ENCODE peak calls at places on chromosomes 3 and 15, in nine cellular contexts. F is GM10248, K is sigmoid colon, R is memory B cell, J is NCI-H1694 treated with DMSO at 0.1 percent for 48 hours, O is left ventricle myocardium inferior, X is amniotic stem cell, N is NCI-H2081, E is T-helper 9 cell. A is an unnamed sample.

GRCh38 chr15:40941528-40942336 is 11.5 kb upstream of the CHAC1 start:
- DNase-seq in F (peak; percentile 91), K (peak; percentile 86), R (peak; percentile 59), J (peak; percentile 16), O (peak; percentile 81), X (peak; percentile 53), N (peak; percentile 76), E (peak; percentile 57), A (peak; percentile 88)

GRCh38 chr15:40151991-40152390 is 8.9 kb upstream of the BUB1B start:
- DNase-seq in F (no peak), K (no peak), R (no peak), J (no peak), O (no peak), X (no peak), N (no peak), E (no peak), A (no peak)

GRCh38 chr15:72155021-72155621 is 36.9 kb downstream of the SENP8 start:
- DNase-seq in F (no peak), K (peak; percentile 83), R (no peak), J (no peak), O (peak; percentile 75), X (no peak), N (peak; percentile 41), E (no peak), A (no peak)

GRCh38 chr15:94293411-94294402 is 62.3 kb downstream of the MCTP2 start:
- DNase-seq in F (no peak), K (no peak), R (no peak), J (no peak), O (no peak), X (no peak), N (no peak), E (no peak), A (no peak)

GRCh38 chr15:61784734-61785133 is 275.5 kb downstream of the VPS13C start:
- DNase-seq in F (no peak), K (no peak), R (no peak), J (no peak), O (no peak), X (no peak), N (no peak), E (no peak), A (no peak)

GRCh38 chr15:75436861-75437260 is 14.6 kb downstream of the SIN3A start:
- DNase-seq in F (no peak), K (no peak), R (no peak), J (no peak), O (no peak), X (no peak), N (no peak), E (no peak), A (no peak)

GRCh38 chr3:189900578-189900977 is 220.1 kb downstream of the P3H2 start:
- DNase-seq in F (no peak), K (no peak), R (no peak), J (no peak), O (no peak), X (no peak), N (no peak), E (no peak), A (no peak)

GRCh38 chr3:47128110-47128509 is 35.8 kb downstream of the SETD2 start:
- DNase-seq in F (no peak), K (no peak), R (no peak), J (no peak), O (no peak), X (no peak), N (no peak), E (no peak), A (no peak)

GRCh38 chr15:95557226-95558046 is 773.1 kb upstream of the NR2F2 start:
- DNase-seq in F (no peak), K (no peak), R (no peak), J (no peak), O (no peak), X (peak; percentile 65), N (peak; percentile 1), E (no peak), A (no peak)

GRCh38 chr3:68057637-68058320 is 403.4 kb upstream of the SUCLG2 start:
- DNase-seq in F (no peak), K (no peak), R (no peak), J (no peak), O (no peak), X (no peak), N (no peak), E (peak; percentile 48), A (no peak)

GRCh38 chr3:194130807-194131589 is 5.0 kb upstream of the HES1 start:
- DNase-seq in F (peak; percentile 57), K (no peak), R (peak; percentile 68), J (peak; percentile 19), O (no peak), X (no peak), N (peak; percentile 92), E (no peak), A (no peak)

GRCh38 chr3:122415762-122416654 is at the start of gene WDR5B:
- DNase-seq in F (peak; percentile 97), K (peak; percentile 99), R (peak; percentile 98), J (no peak), O (peak; percentile 97), X (no peak), N (no peak), E (peak; percentile 98), A (peak; percentile 62)

GRCh38 chr15:44775923-44776322 is 39.6 kb downstream of the TRIM69 start:
- DNase-seq in F (no peak), K (no peak), R (no peak), J (peak; percentile 19), O (no peak), X (no peak), N (peak; percentile 68), E (no peak), A (no peak)

GRCh38 chr3:14146381-14147062 is 21.7 kb downstream of the TMEM43 start:
- DNase-seq in F (no peak), K (no peak), R (no peak), J (no peak), O (no peak), X (no peak), N (no peak), E (no peak), A (no peak)

GRCh38 chr3:50322386-50323091 is at the start of gene HYAL2:
- DNase-seq in F (no peak), K (no peak), R (no peak), J (no peak), O (peak; percentile 73), X (no peak), N (peak; percentile 51), E (no peak), A (no peak)

GRCh38 chr15:62124176-62124952 is 40.7 kb downstream of the C2CD4B start:
- DNase-seq in F (no peak), K (no peak), R (no peak), J (no peak), O (no peak), X (no peak), N (peak; percentile 86), E (no peak), A (no peak)

GRCh38 chr3:20975221-20975620 is 775.8 kb downstream of the ZNF385D start:
- DNase-seq in F (no peak), K (peak; percentile 56), R (no peak), J (no peak), O (no peak), X (no peak), N (no peak), E (no peak), A (no peak)

GRCh38 chr3:47874913-47875312 is 72.0 kb downstream of the DHX30 start:
- DNase-seq in F (no peak), K (no peak), R (no peak), J (no peak), O (no peak), X (no peak), N (no peak), E (no peak), A (no peak)

GRCh38 chr3:142366434-142366833 is 81.4 kb downstream of the XRN1 start:
- DNase-seq in F (peak; percentile 10), K (no peak), R (no peak), J (peak; percentile 63), O (no peak), X (no peak), N (peak; percentile 27), E (no peak), A (no peak)

GRCh38 chr3:9168230-9168629 is 81.2 kb downstream of the SRGAP3 start:
- DNase-seq in F (peak; percentile 82), K (no peak), R (peak; percentile 11), J (no peak), O (no peak), X (no peak), N (no peak), E (no peak), A (no peak)

GRCh38 chr15:33201376-33202189 is 7.1 kb upstream of the FMN1 start:
- DNase-seq in F (peak; percentile 35), K (no peak), R (no peak), J (no peak), O (no peak), X (no peak), N (peak; percentile 90), E (no peak), A (no peak)

GRCh38 chr15:89101302-89102191 is 13.3 kb downstream of the ABHD2 start:
- DNase-seq in F (peak; percentile 19), K (peak; percentile 93), R (no peak), J (no peak), O (peak; percentile 68), X (peak; percentile 93), N (no peak), E (no peak), A (no peak)

GRCh38 chr3:48656061-48656840 is 6.4 kb downstream of the CELSR3 start:
- DNase-seq in F (peak; percentile 91), K (peak; percentile 89), R (peak; percentile 83), J (no peak), O (peak; percentile 84), X (no peak), N (no peak), E (peak; percentile 77), A (no peak)

GRCh38 chr15:75861750-75862402 is 18.6 kb downstream of the UBE2Q2 start:
- DNase-seq in F (no peak), K (no peak), R (no peak), J (no peak), O (no peak), X (no peak), N (no peak), E (no peak), A (no peak)

GRCh38 chr15:93037341-93038063 is 51.5 kb downstream of the RGMA start:
- DNase-seq in F (no peak), K (peak; percentile 83), R (no peak), J (peak; percentile 73), O (peak; percentile 69), X (no peak), N (no peak), E (no peak), A (no peak)